ENCODE peak calls at places on chromosome 14, in nine cellular contexts. One of them, this sample, is unnamed.

GRCh38 chr14:93078830-93079229 is 36.9 kb downstream of the ITPK1 start:
- DNase-seq in NCI-H1417: no peak
- DNase-seq in heart left ventricle: no peak
- DNase-seq in endodermal cell: no peak
- DNase-seq in neuronal stem cell: no peak
- DNase-seq in kidney glomerular epithelial cell: no peak
- DNase-seq in pulmonary artery endothelial cell: no peak
- DNase-seq in brain microvascular endothelial cell: peak
- DNase-seq in NCI-H774: no peak
- DNase-seq in this sample: no peak

GRCh38 chr14:106530423-106531107 is 1004.2 kb downstream of the TMEM121 start:
- DNase-seq in NCI-H1417: no peak
- DNase-seq in heart left ventricle: no peak
- DNase-seq in endodermal cell: no peak
- DNase-seq in neuronal stem cell: no peak
- DNase-seq in kidney glomerular epithelial cell: no peak
- DNase-seq in pulmonary artery endothelial cell: no peak
- DNase-seq in brain microvascular endothelial cell: no peak
- DNase-seq in NCI-H774: no peak
- DNase-seq in this sample: peak

GRCh38 chr14:71245659-71246361 is 338.6 kb downstream of the PCNX1 start:
- DNase-seq in NCI-H1417: no peak
- DNase-seq in heart left ventricle: no peak
- DNase-seq in endodermal cell: no peak
- DNase-seq in neuronal stem cell: no peak
- DNase-seq in kidney glomerular epithelial cell: no peak
- DNase-seq in pulmonary artery endothelial cell: no peak
- DNase-seq in brain microvascular endothelial cell: no peak
- DNase-seq in NCI-H774: no peak
- DNase-seq in this sample: no peak

GRCh38 chr14:93073833-93074769 is 41.6 kb downstream of the ITPK1 start:
- DNase-seq in NCI-H1417: no peak
- DNase-seq in heart left ventricle: peak
- DNase-seq in endodermal cell: no peak
- DNase-seq in neuronal stem cell: no peak
- DNase-seq in kidney glomerular epithelial cell: no peak
- DNase-seq in pulmonary artery endothelial cell: no peak
- DNase-seq in brain microvascular endothelial cell: peak
- DNase-seq in NCI-H774: no peak
- DNase-seq in this sample: no peak

GRCh38 chr14:27409936-27410335 is 812.1 kb upstream of the NOVA1 start:
- DNase-seq in NCI-H1417: no peak
- DNase-seq in heart left ventricle: no peak
- DNase-seq in endodermal cell: no peak
- DNase-seq in neuronal stem cell: no peak
- DNase-seq in kidney glomerular epithelial cell: no peak
- DNase-seq in pulmonary artery endothelial cell: no peak
- DNase-seq in brain microvascular endothelial cell: no peak
- DNase-seq in NCI-H774: no peak
- DNase-seq in this sample: no peak

GRCh38 chr14:104393199-104393897 is 186.2 kb upstream of the C14orf180 start:
- DNase-seq in NCI-H1417: no peak
- DNase-seq in heart left ventricle: peak
- DNase-seq in endodermal cell: no peak
- DNase-seq in neuronal stem cell: no peak
- DNase-seq in kidney glomerular epithelial cell: no peak
- DNase-seq in pulmonary artery endothelial cell: no peak
- DNase-seq in brain microvascular endothelial cell: no peak
- DNase-seq in NCI-H774: no peak
- DNase-seq in this sample: no peak

GRCh38 chr14:54712371-54712998 is 145.6 kb downstream of the SAMD4A start:
- DNase-seq in NCI-H1417: no peak
- DNase-seq in heart left ventricle: no peak
- DNase-seq in endodermal cell: no peak
- DNase-seq in neuronal stem cell: no peak
- DNase-seq in kidney glomerular epithelial cell: no peak
- DNase-seq in pulmonary artery endothelial cell: no peak
- DNase-seq in brain microvascular endothelial cell: no peak
- DNase-seq in NCI-H774: no peak
- DNase-seq in this sample: no peak

GRCh38 chr14:71597955-71598659 is 334.1 kb upstream of the RGS6 start:
- DNase-seq in NCI-H1417: no peak
- DNase-seq in heart left ventricle: no peak
- DNase-seq in endodermal cell: no peak
- DNase-seq in neuronal stem cell: no peak
- DNase-seq in kidney glomerular epithelial cell: no peak
- DNase-seq in pulmonary artery endothelial cell: no peak
- DNase-seq in brain microvascular endothelial cell: no peak
- DNase-seq in NCI-H774: no peak
- DNase-seq in this sample: no peak

GRCh38 chr14:61438860-61439765 is 117.7 kb downstream of the PRKCH start:
- DNase-seq in NCI-H1417: no peak
- DNase-seq in heart left ventricle: no peak
- DNase-seq in endodermal cell: peak
- DNase-seq in neuronal stem cell: peak
- DNase-seq in kidney glomerular epithelial cell: peak
- DNase-seq in pulmonary artery endothelial cell: peak
- DNase-seq in brain microvascular endothelial cell: peak
- DNase-seq in NCI-H774: no peak
- DNase-seq in this sample: peak

GRCh38 chr14:61342486-61342885 is 21.1 kb downstream of the PRKCH start:
- DNase-seq in NCI-H1417: no peak
- DNase-seq in heart left ventricle: no peak
- DNase-seq in endodermal cell: no peak
- DNase-seq in neuronal stem cell: no peak
- DNase-seq in kidney glomerular epithelial cell: no peak
- DNase-seq in pulmonary artery endothelial cell: no peak
- DNase-seq in brain microvascular endothelial cell: no peak
- DNase-seq in NCI-H774: no peak
- DNase-seq in this sample: no peak

GRCh38 chr14:54564799-54565235 is 2.1 kb upstream of the SAMD4A start:
- DNase-seq in NCI-H1417: no peak
- DNase-seq in heart left ventricle: no peak
- DNase-seq in endodermal cell: no peak
- DNase-seq in neuronal stem cell: no peak
- DNase-seq in kidney glomerular epithelial cell: peak
- DNase-seq in pulmonary artery endothelial cell: no peak
- DNase-seq in brain microvascular endothelial cell: peak
- DNase-seq in NCI-H774: no peak
- DNase-seq in this sample: peak

GRCh38 chr14:46550836-46551235 is 100.7 kb downstream of the RPL10L start:
- DNase-seq in NCI-H1417: no peak
- DNase-seq in heart left ventricle: no peak
- DNase-seq in endodermal cell: no peak
- DNase-seq in neuronal stem cell: no peak
- DNase-seq in kidney glomerular epithelial cell: no peak
- DNase-seq in pulmonary artery endothelial cell: no peak
- DNase-seq in brain microvascular endothelial cell: no peak
- DNase-seq in NCI-H774: no peak
- DNase-seq in this sample: peak

GRCh38 chr14:85516239-85517112 is 13.5 kb upstream of the FLRT2 start:
- DNase-seq in NCI-H1417: no peak
- DNase-seq in heart left ventricle: no peak
- DNase-seq in endodermal cell: no peak
- DNase-seq in neuronal stem cell: no peak
- DNase-seq in kidney glomerular epithelial cell: peak
- DNase-seq in pulmonary artery endothelial cell: peak
- DNase-seq in brain microvascular endothelial cell: peak
- DNase-seq in NCI-H774: no peak
- DNase-seq in this sample: no peak

GRCh38 chr14:92531151-92531873 is 17.7 kb downstream of the RIN3 start:
- DNase-seq in NCI-H1417: no peak
- DNase-seq in heart left ventricle: no peak
- DNase-seq in endodermal cell: no peak
- DNase-seq in neuronal stem cell: no peak
- DNase-seq in kidney glomerular epithelial cell: no peak
- DNase-seq in pulmonary artery endothelial cell: no peak
- DNase-seq in brain microvascular endothelial cell: no peak
- DNase-seq in NCI-H774: no peak
- DNase-seq in this sample: no peak

GRCh38 chr14:76091036-76091435 is 60.7 kb upstream of the GPATCH2L start:
- DNase-seq in NCI-H1417: no peak
- DNase-seq in heart left ventricle: peak
- DNase-seq in endodermal cell: peak
- DNase-seq in neuronal stem cell: no peak
- DNase-seq in kidney glomerular epithelial cell: no peak
- DNase-seq in pulmonary artery endothelial cell: no peak
- DNase-seq in brain microvascular endothelial cell: no peak
- DNase-seq in NCI-H774: no peak
- DNase-seq in this sample: peak

GRCh38 chr14:61930101-61930857 is 168.1 kb downstream of the SNAPC1 start:
- DNase-seq in NCI-H1417: no peak
- DNase-seq in heart left ventricle: no peak
- DNase-seq in endodermal cell: peak
- DNase-seq in neuronal stem cell: no peak
- DNase-seq in kidney glomerular epithelial cell: no peak
- DNase-seq in pulmonary artery endothelial cell: no peak
- DNase-seq in brain microvascular endothelial cell: no peak
- DNase-seq in NCI-H774: no peak
- DNase-seq in this sample: no peak

GRCh38 chr14:91114079-91115065 is 499 bp downstream of the DGLUCY start:
- DNase-seq in NCI-H1417: peak
- DNase-seq in heart left ventricle: no peak
- DNase-seq in endodermal cell: peak
- DNase-seq in neuronal stem cell: peak
- DNase-seq in kidney glomerular epithelial cell: peak
- DNase-seq in pulmonary artery endothelial cell: peak
- DNase-seq in brain microvascular endothelial cell: peak
- DNase-seq in NCI-H774: peak
- DNase-seq in this sample: peak

GRCh38 chr14:27026097-27026496 is 428.3 kb upstream of the NOVA1 start:
- DNase-seq in NCI-H1417: no peak
- DNase-seq in heart left ventricle: no peak
- DNase-seq in endodermal cell: no peak
- DNase-seq in neuronal stem cell: no peak
- DNase-seq in kidney glomerular epithelial cell: no peak
- DNase-seq in pulmonary artery endothelial cell: no peak
- DNase-seq in brain microvascular endothelial cell: no peak
- DNase-seq in NCI-H774: no peak
- DNase-seq in this sample: no peak

GRCh38 chr14:104318558-104319488 is 180.4 kb downstream of the KIF26A start:
- DNase-seq in NCI-H1417: no peak
- DNase-seq in heart left ventricle: peak
- DNase-seq in endodermal cell: no peak
- DNase-seq in neuronal stem cell: no peak
- DNase-seq in kidney glomerular epithelial cell: no peak
- DNase-seq in pulmonary artery endothelial cell: no peak
- DNase-seq in brain microvascular endothelial cell: no peak
- DNase-seq in NCI-H774: no peak
- DNase-seq in this sample: no peak

GRCh38 chr14:65937804-65938316 is 525.3 kb downstream of the FUT8 start:
- DNase-seq in NCI-H1417: no peak
- DNase-seq in heart left ventricle: no peak
- DNase-seq in endodermal cell: no peak
- DNase-seq in neuronal stem cell: no peak
- DNase-seq in kidney glomerular epithelial cell: no peak
- DNase-seq in pulmonary artery endothelial cell: no peak
- DNase-seq in brain microvascular endothelial cell: no peak
- DNase-seq in NCI-H774: no peak
- DNase-seq in this sample: no peak

GRCh38 chr14:61104358-61104757 is 123.3 kb downstream of the SLC38A6 start:
- DNase-seq in NCI-H1417: no peak
- DNase-seq in heart left ventricle: no peak
- DNase-seq in endodermal cell: no peak
- DNase-seq in neuronal stem cell: no peak
- DNase-seq in kidney glomerular epithelial cell: no peak
- DNase-seq in pulmonary artery endothelial cell: no peak
- DNase-seq in brain microvascular endothelial cell: no peak
- DNase-seq in NCI-H774: no peak
- DNase-seq in this sample: no peak

GRCh38 chr14:105420141-105420975 is 731 bp downstream of the MTA1 start:
- DNase-seq in NCI-H1417: no peak
- DNase-seq in heart left ventricle: no peak
- DNase-seq in endodermal cell: no peak
- DNase-seq in neuronal stem cell: no peak
- DNase-seq in kidney glomerular epithelial cell: no peak
- DNase-seq in pulmonary artery endothelial cell: no peak
- DNase-seq in brain microvascular endothelial cell: no peak
- DNase-seq in NCI-H774: no peak
- DNase-seq in this sample: no peak

GRCh38 chr14:99201351-99202073 is 70.5 kb downstream of the BCL11B start:
- DNase-seq in NCI-H1417: no peak
- DNase-seq in heart left ventricle: no peak
- DNase-seq in endodermal cell: peak
- DNase-seq in neuronal stem cell: no peak
- DNase-seq in kidney glomerular epithelial cell: no peak
- DNase-seq in pulmonary artery endothelial cell: no peak
- DNase-seq in brain microvascular endothelial cell: no peak
- DNase-seq in NCI-H774: no peak
- DNase-seq in this sample: no peak